ENCODE peak calls at places on chromosomes 16 and 17, in ten cellular contexts. W is body of pancreas; Q is heart right ventricle; I is adrenal gland; Z is cardiac muscle cell; T is CD4-positive, alpha-beta T cell; Y is right lobe of liver; J is GM23338; O is suprapubic skin; V is PC-9. X is an unnamed sample.
A peak's percentile ranks its signal among the peaks of the same experiment; 100 is the strongest.

GRCh38 chr16:23896832-23897821 is 61.3 kb downstream of the PRKCB start:
- DNase-seq in W (no peak), Q (no peak), I (no peak), Z (no peak), T (no peak), Y (no peak), J (no peak), O (no peak), V (no peak), X (no peak)

GRCh38 chr17:39979865-39980401 is 674 bp upstream of the PSMD3 start:
- DNase-seq in W (peak; percentile 26), Q (no peak), I (no peak), Z (peak; percentile 48), T (no peak), Y (no peak), J (peak; percentile 67), O (no peak), V (no peak), X (peak; percentile 14)

GRCh38 chr17:39281806-39282205 is 56.1 kb upstream of the STAC2 start:
- DNase-seq in W (no peak), Q (no peak), I (no peak), Z (peak; percentile 26), T (no peak), Y (no peak), J (no peak), O (no peak), V (no peak), X (no peak)

GRCh38 chr17:75319818-75320691 is 30.8 kb upstream of the SLC25A19 start:
- DNase-seq in W (no peak), Q (no peak), I (no peak), Z (peak; percentile 68), T (no peak), Y (no peak), J (no peak), O (no peak), V (no peak), X (no peak)

GRCh38 chr17:47999612-48000011 is 28.7 kb downstream of the CDK5RAP3 start:
- DNase-seq in W (no peak), Q (no peak), I (no peak), Z (no peak), T (no peak), Y (peak; percentile 11), J (no peak), O (no peak), V (no peak), X (peak; percentile 14)

GRCh38 chr17:45873728-45874127 is 20.6 kb upstream of the MAPT start:
- DNase-seq in W (no peak), Q (no peak), I (no peak), Z (no peak), T (no peak), Y (no peak), J (no peak), O (no peak), V (no peak), X (no peak)

GRCh38 chr17:29616300-29617048 is 6.2 kb downstream of the CORO6 start:
- DNase-seq in W (no peak), Q (no peak), I (no peak), Z (no peak), T (no peak), Y (peak; percentile 46), J (peak; percentile 36), O (no peak), V (no peak), X (no peak)

GRCh38 chr16:70430667-70431536 is 8.0 kb downstream of the ST3GAL2 start:
- DNase-seq in W (no peak), Q (peak; percentile 34), I (peak; percentile 32), Z (no peak), T (no peak), Y (no peak), J (peak; percentile 78), O (no peak), V (peak; percentile 33), X (no peak)

GRCh38 chr17:77741109-77741508 is 217.4 kb upstream of the TNRC6C start:
- DNase-seq in W (no peak), Q (no peak), I (no peak), Z (no peak), T (peak; percentile 27), Y (no peak), J (peak; percentile 75), O (peak; percentile 57), V (no peak), X (no peak)

GRCh38 chr17:78573955-78574354 is 3.2 kb downstream of the DNAH17 start:
- DNase-seq in W (no peak), Q (no peak), I (no peak), Z (no peak), T (no peak), Y (peak; percentile 17), J (no peak), O (no peak), V (no peak), X (no peak)

GRCh38 chr17:81064746-81065475 is 30.0 kb downstream of the BAIAP2 start:
- DNase-seq in W (no peak), Q (peak; percentile 40), I (no peak), Z (peak; percentile 77), T (no peak), Y (peak; percentile 85), J (no peak), O (no peak), V (peak; percentile 50), X (no peak)

GRCh38 chr16:19757762-19758595 is 39.9 kb downstream of the IQCK start:
- DNase-seq in W (no peak), Q (no peak), I (no peak), Z (peak; percentile 60), T (no peak), Y (no peak), J (no peak), O (no peak), V (no peak), X (no peak)

GRCh38 chr16:23907457-23907902 is 71.7 kb downstream of the PRKCB start:
- DNase-seq in W (no peak), Q (no peak), I (no peak), Z (no peak), T (no peak), Y (no peak), J (no peak), O (no peak), V (no peak), X (no peak)

DNA sequence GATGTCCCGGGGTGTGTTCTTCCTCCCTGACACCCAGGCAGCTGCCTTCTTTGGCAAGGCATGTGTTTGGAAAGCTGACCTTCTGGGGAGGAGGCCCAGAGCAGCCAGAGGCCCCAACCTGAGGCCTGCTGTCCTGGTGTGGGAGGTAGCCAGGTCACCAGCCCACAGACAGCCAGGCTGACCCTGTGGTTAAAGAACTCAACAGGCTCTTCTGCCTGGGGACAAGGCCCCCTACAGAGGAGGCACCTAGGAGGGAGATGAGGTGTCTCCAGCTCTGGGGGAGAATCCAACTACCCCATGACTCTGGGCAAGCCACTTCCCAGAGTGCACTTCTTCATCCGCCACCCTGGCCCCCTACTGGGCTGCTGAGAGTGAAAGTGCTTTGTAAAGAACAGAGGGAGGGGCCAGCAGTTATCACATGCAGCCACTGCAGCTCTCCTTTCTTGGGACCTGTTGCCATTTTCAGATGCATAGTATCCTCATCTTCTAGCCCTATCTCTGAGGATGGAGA is 13.1 kb upstream of the SREBF1 start:
- DNase-seq in W (peak; percentile 41), Q (peak; percentile 64), I (no peak), Z (peak; percentile 68), T (peak; percentile 43), Y (no peak), J (peak; percentile 63), O (no peak), V (peak; percentile 44), X (no peak)
- TF ChIP-seq CTCF in W (no peak), Q (no peak), I (peak; percentile 18), Z (peak; percentile 52), T (peak; percentile 21), Y (peak; percentile 17), J (no peak), O (no peak), V (no peak), X (no peak)

DNA sequence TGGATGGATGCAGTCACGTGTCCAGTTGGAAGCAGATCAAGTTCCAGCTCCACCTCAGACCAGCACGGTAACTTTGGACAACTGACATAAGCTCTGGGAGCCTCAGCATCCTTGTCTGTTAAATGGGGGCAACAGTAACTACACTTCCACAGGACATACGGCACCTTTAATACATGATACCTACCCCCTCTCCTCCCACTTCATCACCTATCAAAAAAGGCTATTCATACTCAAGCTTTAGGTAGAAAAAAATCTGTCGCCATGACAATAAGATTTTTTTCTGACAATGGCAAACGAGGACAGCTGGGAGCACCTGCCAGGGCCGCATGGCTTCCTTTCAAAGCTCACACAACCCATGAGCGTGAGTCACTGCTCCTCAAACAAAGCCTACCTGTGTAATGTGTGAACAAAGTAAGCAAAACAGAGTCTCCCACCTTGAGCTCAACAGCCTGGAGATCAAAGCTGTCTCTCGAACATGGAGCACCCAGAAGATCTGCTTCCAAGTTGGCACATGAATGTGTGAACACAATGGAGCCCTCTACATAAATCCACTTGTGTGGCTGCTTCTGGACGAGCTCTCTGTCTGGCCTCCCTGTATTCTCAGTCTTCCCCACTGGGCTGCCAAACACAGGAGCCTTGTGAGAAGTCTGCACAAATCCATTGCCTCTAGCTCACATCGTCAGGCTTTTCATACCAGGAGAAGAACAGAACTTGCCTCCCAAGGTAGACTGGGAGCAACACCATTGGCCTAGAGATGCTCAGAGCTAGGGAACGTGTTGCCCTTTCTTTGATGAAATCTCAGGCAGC is 459.7 kb downstream of the SOX9 start:
- DNase-seq in W (peak; percentile 83), Q (no peak), I (no peak), Z (no peak), T (no peak), Y (no peak), J (no peak), O (no peak), V (no peak), X (peak; percentile 47)
- H3K27ac ChIP-seq in W (peak overlapping the region; percentile 80), Q (no peak overlapping the region), I (no peak overlapping the region), Z (no peak overlapping the region), T (no peak overlapping the region), Y (no peak overlapping the region), J (no peak overlapping the region), O (peak overlapping the region; percentile 40), V (peak overlapping the region; percentile 24), X (peak overlapping the region; percentile 64)

GRCh38 chr16:84504420-84505248 is at the start of gene MEAK7:
- DNase-seq in W (peak; percentile 99), Q (peak; percentile 99), I (peak; percentile 98), Z (peak; percentile 99), T (peak; percentile 97), Y (peak; percentile 98), J (peak; percentile 99), O (peak; percentile 99), V (peak; percentile 99), X (peak; percentile 99)
- TF ChIP-seq CTCF in W (no peak), Q (no peak), I (no peak), Z (peak; percentile 13), T (no peak), Y (no peak), J (no peak), O (no peak), V (no peak), X (no peak)

DNA sequence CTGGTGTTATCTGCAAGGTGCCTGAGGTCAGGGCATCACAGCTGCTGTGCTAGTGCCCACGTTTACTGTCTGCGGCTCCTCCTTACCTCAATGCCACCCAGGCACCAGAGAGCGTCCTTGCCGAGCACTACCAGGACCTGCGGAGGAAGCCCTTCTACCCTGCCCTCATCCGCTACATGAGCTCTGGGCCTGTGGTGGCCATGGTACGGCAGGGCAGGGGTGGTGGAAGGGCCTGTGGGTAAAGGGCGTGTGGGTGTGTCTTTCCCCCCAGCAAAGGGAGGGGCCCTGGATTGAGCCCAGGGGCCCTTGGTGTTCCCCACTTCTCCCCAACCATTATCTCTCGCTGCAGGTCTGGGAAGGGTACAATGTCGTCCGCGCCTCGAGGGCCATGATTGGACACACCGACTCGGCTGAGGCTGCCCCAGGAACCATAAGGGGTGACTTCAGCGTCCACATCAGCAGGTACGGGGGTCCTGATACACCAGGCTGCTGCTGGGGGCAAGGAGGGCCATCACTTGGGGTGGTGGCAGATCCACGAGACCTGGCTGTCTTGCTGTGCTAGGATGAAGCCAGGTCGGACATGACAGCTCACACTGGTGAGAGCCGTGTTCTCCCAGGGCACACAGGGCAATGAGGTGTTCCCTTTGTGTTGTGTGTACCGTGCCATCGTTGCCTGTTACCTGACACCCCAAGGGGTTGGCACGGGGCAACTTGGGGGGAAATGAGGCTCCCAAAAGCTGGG is 2.2 kb upstream of the DECR2 start:
- DNase-seq in W (no peak), Q (no peak), I (no peak), Z (no peak), T (no peak), Y (no peak), J (no peak), O (no peak), V (no peak), X (no peak)
- H3K27ac ChIP-seq in W (no peak overlapping the region), Q (no peak overlapping the region), I (peak overlapping the region; percentile 91), Z (peak overlapping the region; percentile 94), T (no peak overlapping the region), Y (no peak overlapping the region), J (peak overlapping the region; percentile 50), O (no peak overlapping the region), V (no peak overlapping the region), X (peak overlapping the region; percentile 89)